ENCODE peak calls at places on chromosomes 5 and 9, in six cellular contexts. W, S, H, X, V and A are unnamed samples. For H3K4me1, the result is how much of the 10 kb centered on the place peaks cover.

GRCh38 chr9:126609711-126610388 is 3.9 kb upstream of the LMX1B start:
- DNase-seq in S (peak), V (peak), H (no peak), X (no peak), W (no peak), A (no peak)

GRCh38 chr5:133606835-133607234 is 5.5 kb downstream of the FSTL4 start:
- DNase-seq in W (no peak), V (no peak), X (no peak), H (no peak), S (no peak), A (no peak)

GRCh38 chr9:4430492-4431261 is 59.6 kb upstream of the SLC1A1 start:
- DNase-seq in V (no peak), W (no peak), H (no peak), X (no peak), S (no peak), A (no peak)

GRCh38 chr5:30030110-30030509 is 1163.4 kb upstream of the CDH6 start:
- DNase-seq in W (no peak), V (no peak), H (no peak), S (no peak), X (no peak), A (no peak)

GRCh38 chr9:35727676-35728040 is 4.3 kb downstream of the TLN1 start:
- DNase-seq in X (no peak), V (no peak), S (no peak), H (no peak), W (no peak), A (no peak)

GRCh38 chr9:129102791-129103594 is 7.6 kb downstream of the CRAT start:
- DNase-seq in V (peak), S (peak), W (peak), X (no peak), H (no peak), A (peak)

GRCh38 chr5:5017827-5018559 is 122.1 kb upstream of the ADAMTS16 start:
- DNase-seq in H (no peak), X (no peak), S (no peak), W (no peak), V (no peak), A (no peak)

GRCh38 chr5:32720295-32720694 is 9.2 kb downstream of the NPR3 start:
- DNase-seq in X (no peak), V (no peak), S (no peak), H (no peak), W (no peak), A (no peak)

GRCh38 chr9:91939953-91940352 is 10.1 kb downstream of the ROR2 start:
- DNase-seq in H (no peak), X (no peak), S (no peak), W (no peak), V (no peak), A (no peak)

GRCh38 chr5:153670081-153670480 is 179.6 kb downstream of the GRIA1 start:
- DNase-seq in H (no peak), X (no peak), W (no peak), V (no peak), S (no peak), A (no peak)

GRCh38 chr5:9765421-9765820 is 135.3 kb upstream of the TAS2R1 start:
- DNase-seq in V (no peak), W (no peak), S (no peak), H (no peak), X (no peak), A (no peak)

GRCh38 chr5:180366303-180366702 is 13.2 kb upstream of the GFPT2 start:
- DNase-seq in S (no peak), X (no peak), W (no peak), H (no peak), V (no peak), A (no peak)

GRCh38 chr5:9473624-9474023 is 72.3 kb downstream of the SEMA5A start:
- DNase-seq in S (no peak), X (no peak), V (no peak), W (no peak), H (no peak), A (no peak)

GRCh38 chr9:113631811-113632665 is 168.5 kb downstream of the RGS3 start:
- DNase-seq in H (peak), V (peak), X (no peak), W (no peak), S (no peak), A (no peak)

GRCh38 chr5:433836-434235 is 9.1 kb upstream of the EXOC3 start:
- DNase-seq in H (peak), S (no peak), W (no peak), V (no peak), X (no peak), A (peak)

GRCh38 chr9:120775859-120776258 is 17.4 kb downstream of the FBXW2 start:
- DNase-seq in V (no peak), H (no peak), S (no peak), W (no peak), X (no peak), A (no peak)

GRCh38 chr5:174317261-174317894 is 271.9 kb downstream of the NSG2 start:
- DNase-seq in S (no peak), W (no peak), X (no peak), V (no peak), H (peak), A (peak)

GRCh38 chr9:5582835-5583195 is 46.1 kb upstream of the RIC1 start:
- DNase-seq in H (no peak), V (peak), W (peak), S (peak), X (peak), A (peak)

GRCh38 chr9:109331353-109331752 is 10.5 kb upstream of the EPB41L4B start:
- DNase-seq in S (peak), H (peak), V (peak), X (no peak), W (peak), A (peak)

GRCh38 chr5:13354611-13355010 is 589.9 kb downstream of the DNAH5 start:
- DNase-seq in V (no peak), X (no peak), S (no peak), H (no peak), W (no peak), A (no peak)

GRCh38 chr5:154493274-154493673 is 15.2 kb upstream of the HAND1 start:
- DNase-seq in X (no peak), H (no peak), S (no peak), W (no peak), V (peak), A (no peak)

GRCh38 chr9:129201289-129201688 is 23.2 kb upstream of the IER5L start:
- DNase-seq in W (no peak), X (no peak), S (no peak), H (no peak), V (no peak), A (no peak)

GRCh38 chr5:132489871-132490483 is 596 bp downstream of the IRF1 start:
- DNase-seq in V (peak), W (peak), H (no peak), X (peak), S (peak), A (peak)

GRCh38 chr5:162283611-162284010 is 216.0 kb downstream of the GABRG2 start:
- DNase-seq in W (no peak), S (no peak), H (no peak), V (no peak), X (no peak), A (no peak)

GRCh38 chr5:10533218-10533617 is 30.7 kb upstream of the ANKRD33B start:
- DNase-seq in X (no peak), W (peak), S (peak), V (no peak), H (no peak), A (no peak)

GRCh38 chr5:110790673-110791072 is 51.9 kb downstream of the SLC25A46 start:
- DNase-seq in S (no peak), W (no peak), V (no peak), X (no peak), H (no peak), A (no peak)

GRCh38 chr9:21711504-21711903 is 90.9 kb upstream of the MTAP start:
- DNase-seq in X (no peak), S (no peak), V (no peak), W (no peak), H (no peak), A (no peak)

GRCh38 chr9:15277400-15278137 is 29.4 kb downstream of the TTC39B start:
- DNase-seq in V (no peak), S (no peak), H (no peak), W (no peak), X (no peak), A (no peak)

GRCh38 chr5:95859327-95860060 is 37.0 kb upstream of the GLRX start:
- DNase-seq in S (no peak), X (no peak), H (no peak), V (no peak), W (no peak), A (no peak)

GRCh38 chr9:109910616-109911568 is 130.9 kb downstream of the PALM2AKAP2 start:
- DNase-seq in X (no peak), W (peak), S (no peak), H (no peak), V (no peak), A (no peak)

GRCh38 chr5:170420809-170421412 is 31.7 kb upstream of the KCNMB1 start:
- DNase-seq in X (peak), S (peak), H (no peak), V (no peak), W (peak), A (peak)

GRCh38 chr9:133960568-133961129 is 31.5 kb downstream of the VAV2 start:
- DNase-seq in V (no peak), H (no peak), W (no peak), S (peak), X (peak), A (peak)

GRCh38 chr9:78383130-78383529 is 86.2 kb downstream of the PSAT1 start:
- DNase-seq in W (no peak), X (no peak), H (no peak), S (no peak), V (no peak), A (no peak)

GRCh38 chr5:115946655-115947054 is 15.6 kb upstream of the LVRN start:
- DNase-seq in W (no peak), X (no peak), H (no peak), V (no peak), S (no peak), A (no peak)

GRCh38 chr5:172085738-172086137 is 79.3 kb upstream of the FBXW11 start:
- DNase-seq in S (no peak), W (no peak), V (no peak), H (no peak), X (no peak), A (no peak)

GRCh38 chr5:120734033-120734432 is 269.9 kb downstream of the PRR16 start:
- DNase-seq in S (peak), H (no peak), X (no peak), W (no peak), V (no peak), A (peak)

GRCh38 chr5:65927497-65928340 is 1.3 kb downstream of the ERBIN start:
- DNase-seq in X (no peak), H (no peak), V (no peak), W (peak), S (no peak), A (peak)

GRCh38 chr5:68277427-68277826 is 61.9 kb downstream of the PIK3R1 start:
- DNase-seq in S (no peak), X (no peak), H (no peak), W (no peak), V (no peak), A (no peak)

GRCh38 chr5:68273717-68274409 is 58.3 kb downstream of the PIK3R1 start:
- DNase-seq in W (no peak), H (no peak), X (no peak), V (no peak), S (no peak), A (no peak)

GRCh38 chr5:68274847-68275700 is 59.5 kb downstream of the PIK3R1 start:
- DNase-seq in W (no peak), X (no peak), H (no peak), S (no peak), V (no peak), A (no peak)

GRCh38 chr5:68279960-68280359 is 64.4 kb downstream of the PIK3R1 start:
- DNase-seq in W (no peak), H (no peak), X (peak), S (no peak), V (no peak), A (no peak)

DNA sequence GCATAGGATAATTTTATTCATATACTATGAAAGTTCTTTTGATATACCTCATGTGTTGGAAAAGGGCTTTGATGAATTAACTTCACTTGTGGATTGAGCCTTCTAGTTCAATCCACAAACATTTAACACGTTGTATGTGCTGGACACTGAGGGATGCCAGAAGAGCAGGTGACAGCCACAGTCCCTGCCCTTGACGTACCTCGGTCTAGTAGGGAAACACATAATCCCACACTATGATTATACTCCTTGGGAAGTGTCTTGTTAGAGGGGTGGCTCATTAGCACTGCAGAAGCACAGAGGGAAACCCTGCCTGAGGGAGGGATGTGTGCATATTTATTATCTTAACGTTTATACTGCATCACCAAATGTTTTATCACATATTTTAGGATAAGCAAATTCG is 61.2 kb downstream of the PIK3R1 start:
- DNase-seq in X (no peak), V (no peak), H (no peak), S (no peak), W (no peak), A (no peak)
- H3K4me1 ChIP-seq in X (under half), V (under half), H (under half), S (under half), W (half or more), A (under half)

DNA sequence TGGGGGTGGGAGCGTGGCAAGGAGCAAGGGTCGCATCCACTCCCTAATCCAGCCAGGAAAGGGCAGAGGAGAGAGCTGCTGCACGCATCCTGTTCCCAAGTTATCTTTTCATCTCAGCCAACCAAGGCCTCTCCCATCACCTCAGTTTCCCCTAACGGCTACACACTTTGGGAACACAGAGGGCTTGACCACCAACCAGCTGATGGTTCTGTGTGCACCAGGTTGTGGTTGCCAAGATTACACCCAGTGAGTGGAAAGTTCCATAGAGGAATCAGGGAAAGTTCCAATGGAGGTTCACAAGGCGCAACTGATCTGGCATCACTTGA is 53.9 kb downstream of the ADAM19 start:
- DNase-seq in V (no peak), H (no peak), X (no peak), S (no peak), W (no peak), A (no peak)
- H3K27ac ChIP-seq in V (no peak), H (no peak), X (no peak), S (peak), W (no peak), A (no peak)

GRCh38 chr5:176535101-176535654 is 2.0 kb downstream of the RNF44 start:
- DNase-seq in H (no peak), W (no peak), S (no peak), V (no peak), X (peak), A (peak)

GRCh38 chr5:176533894-176534611 is 3.1 kb downstream of the RNF44 start:
- DNase-seq in W (no peak), S (peak), X (peak), V (no peak), H (no peak), A (peak)

GRCh38 chr5:176535655-176536131 is 1.5 kb downstream of the RNF44 start:
- DNase-seq in V (no peak), H (no peak), S (no peak), X (no peak), W (no peak), A (peak)

GRCh38 chr5:176533390-176533789 is 3.8 kb downstream of the RNF44 start:
- DNase-seq in W (no peak), S (peak), V (no peak), X (no peak), H (no peak), A (no peak)

DNA sequence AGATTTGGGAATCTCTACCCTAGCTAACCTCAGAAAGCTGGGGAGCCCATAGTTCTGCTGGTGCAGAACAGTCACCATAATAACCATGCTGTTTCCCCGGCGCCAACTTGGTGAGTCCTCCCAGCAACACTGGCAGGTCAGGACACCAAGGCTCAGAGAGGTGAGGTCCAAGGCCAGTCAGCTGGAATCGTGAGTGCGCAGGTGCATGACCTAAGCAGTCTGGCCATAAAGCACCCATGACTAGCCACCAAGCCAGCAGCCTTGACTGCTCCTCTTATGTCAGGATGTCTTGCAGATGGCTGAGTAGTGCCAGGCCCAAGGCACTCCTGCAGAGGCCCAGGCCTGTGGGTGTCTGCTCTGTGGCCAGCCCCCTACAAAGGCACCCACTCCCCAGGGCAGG is 2.6 kb downstream of the RNF44 start:
- DNase-seq in V (no peak), S (no peak), X (no peak), W (no peak), H (no peak), A (no peak)
- H3K4me1 ChIP-seq in V (half or more), S (under half), X (half or more), W (half or more), H (under half), A (half or more)

GRCh38 chr5:151093476-151093889 is 12.6 kb upstream of the TNIP1 start:
- DNase-seq in V (no peak), W (no peak), H (no peak), X (no peak), S (no peak), A (no peak)
- H3K27ac ChIP-seq in V (peak), W (peak), H (peak), X (no peak), S (peak), A (no peak)

GRCh38 chr9:89469003-89469402 is 28.9 kb downstream of the SEMA4D start:
- DNase-seq in X (no peak), S (no peak), V (no peak), W (no peak), H (no peak), A (no peak)

GRCh38 chr9:89467278-89467625 is 30.7 kb downstream of the SEMA4D start:
- DNase-seq in H (no peak), W (no peak), X (no peak), S (no peak), V (no peak), A (no peak)

GRCh38 chr9:89468271-89468960 is 29.5 kb downstream of the SEMA4D start:
- DNase-seq in H (no peak), V (no peak), X (no peak), S (no peak), W (no peak), A (no peak)

GRCh38 chr9:89471390-89471789 is 26.5 kb downstream of the SEMA4D start:
- DNase-seq in W (no peak), H (no peak), S (peak), X (no peak), V (no peak), A (no peak)

GRCh38 chr9:89470239-89470638 is 27.7 kb downstream of the SEMA4D start:
- DNase-seq in V (no peak), H (no peak), S (no peak), X (no peak), W (no peak), A (no peak)
- H3K4me1 ChIP-seq in V (under half), H (under half), S (under half), X (half or more), W (under half), A (under half)

DNA sequence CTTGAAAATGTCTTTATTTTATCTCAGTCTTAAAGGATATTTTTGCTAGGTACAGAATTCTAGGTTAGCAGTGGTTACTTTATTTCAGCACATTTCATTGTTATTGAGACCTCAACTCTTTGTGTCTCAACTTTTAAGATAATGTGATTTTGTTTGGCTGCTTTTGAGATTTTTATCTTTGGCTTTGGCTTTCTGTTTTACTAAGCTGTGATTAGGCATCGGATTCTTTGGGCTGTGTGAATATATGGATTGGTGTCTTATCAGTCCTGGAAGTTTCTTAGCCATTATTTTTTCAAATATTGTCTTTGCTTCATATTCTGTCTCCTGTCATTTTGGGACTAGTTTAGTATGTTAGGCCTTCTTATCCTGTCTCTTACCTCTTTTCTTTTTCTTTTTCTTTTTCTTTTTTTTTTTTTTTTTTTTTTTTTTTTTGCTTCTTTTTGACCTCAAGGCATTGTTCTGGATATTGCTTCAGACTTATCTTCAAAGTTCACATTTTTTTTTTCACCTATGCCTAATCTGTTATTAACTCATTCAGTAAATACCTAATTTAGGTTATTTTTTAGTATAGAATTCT is 20.1 kb upstream of the APC start:
- DNase-seq in W (no peak), H (no peak), X (no peak), V (no peak), S (no peak), A (no peak)
- H3K27ac ChIP-seq in W (no peak), H (no peak), X (no peak), V (no peak), S (no peak), A (no peak)

GRCh38 chr9:137042751-137043727 is 2.9 kb downstream of the NPDC1 start:
- DNase-seq in H (no peak), X (no peak), S (peak), V (no peak), W (peak), A (no peak)
- H3K4me1 ChIP-seq in H (under half), X (under half), S (under half), V (under half), W (half or more), A (under half)

GRCh38 chr9:81590688-81591087 is 98.7 kb downstream of the TLE1 start:
- DNase-seq in V (no peak), X (no peak), S (no peak), H (no peak), W (no peak), A (no peak)
- H3K27ac ChIP-seq in V (no peak), X (no peak), S (no peak), H (no peak), W (no peak), A (peak)

GRCh38 chr5:113274836-113275414 is 159.9 kb downstream of the TSSK1B start:
- DNase-seq in H (no peak), V (no peak), X (no peak), S (no peak), W (peak), A (no peak)

GRCh38 chr5:113276493-113276892 is 158.3 kb downstream of the TSSK1B start:
- DNase-seq in V (no peak), S (no peak), H (no peak), W (no peak), X (no peak), A (no peak)

GRCh38 chr5:113278976-113279375 is 155.8 kb downstream of the TSSK1B start:
- DNase-seq in S (no peak), H (no peak), X (no peak), W (no peak), V (no peak), A (no peak)

GRCh38 chr5:113273949-113274348 is 160.8 kb downstream of the TSSK1B start:
- DNase-seq in X (peak), V (no peak), W (no peak), S (no peak), H (no peak), A (no peak)

GRCh38 chr5:113276001-113276400 is 158.8 kb downstream of the TSSK1B start:
- DNase-seq in H (no peak), S (no peak), V (no peak), W (no peak), X (no peak), A (no peak)
- H3K4me1 ChIP-seq in H (under half), S (under half), V (under half), W (half or more), X (under half), A (under half)